ENCODE peak calls at places on chromosome 1, in four cellular contexts. One of them, this sample, is unnamed.

GRCh38 chr1:154326546-154327465 is 1.5 kb downstream of the ATP8B2 start:
- DNase-seq in A549: no peak
- DNase-seq in IMR-90: peak
- DNase-seq in K562: peak
- DNase-seq in this sample: no peak

GRCh38 chr1:24765308-24765988 is 20.2 kb downstream of the CLIC4 start:
- DNase-seq in A549: no peak
- DNase-seq in IMR-90: peak
- DNase-seq in K562: peak
- DNase-seq in this sample: no peak

GRCh38 chr1:67892451-67893125 is 59.3 kb upstream of the GNG12 start:
- DNase-seq in A549: no peak
- DNase-seq in IMR-90: peak
- DNase-seq in K562: no peak
- DNase-seq in this sample: no peak

GRCh38 chr1:29457496-29458368 is 221.4 kb downstream of the PTPRU start:
- DNase-seq in A549: no peak
- DNase-seq in IMR-90: no peak
- DNase-seq in K562: no peak
- DNase-seq in this sample: no peak

GRCh38 chr1:6412896-6413295 is 6.8 kb downstream of the HES2 start:
- DNase-seq in A549: no peak
- DNase-seq in IMR-90: no peak
- DNase-seq in K562: no peak
- DNase-seq in this sample: no peak

GRCh38 chr1:10791117-10791951 is 5.1 kb downstream of the CASZ1 start:
- DNase-seq in A549: no peak
- DNase-seq in IMR-90: no peak
- DNase-seq in K562: no peak
- DNase-seq in this sample: no peak

GRCh38 chr1:245934409-245934808 is 572.7 kb downstream of the SMYD3 start:
- DNase-seq in A549: no peak
- DNase-seq in IMR-90: no peak
- DNase-seq in K562: no peak
- DNase-seq in this sample: no peak

GRCh38 chr1:225909477-225909876 is 14.6 kb downstream of the PYCR2 start:
- DNase-seq in A549: no peak
- DNase-seq in IMR-90: no peak
- DNase-seq in K562: no peak
- DNase-seq in this sample: no peak

GRCh38 chr1:114854693-114855320 is at the start of gene SYCP1:
- DNase-seq in A549: no peak
- DNase-seq in IMR-90: no peak
- DNase-seq in K562: no peak
- DNase-seq in this sample: no peak

GRCh38 chr1:2468540-2468939 is 7.5 kb upstream of the PLCH2 start:
- DNase-seq in A549: no peak
- DNase-seq in IMR-90: no peak
- DNase-seq in K562: no peak
- DNase-seq in this sample: no peak
- TF ChIP-seq CEBPB in A549: no peak
- TF ChIP-seq CEBPB in IMR-90: no peak
- TF ChIP-seq CEBPB in K562: no peak
- TF ChIP-seq CEBPB in this sample: no peak

DNA sequence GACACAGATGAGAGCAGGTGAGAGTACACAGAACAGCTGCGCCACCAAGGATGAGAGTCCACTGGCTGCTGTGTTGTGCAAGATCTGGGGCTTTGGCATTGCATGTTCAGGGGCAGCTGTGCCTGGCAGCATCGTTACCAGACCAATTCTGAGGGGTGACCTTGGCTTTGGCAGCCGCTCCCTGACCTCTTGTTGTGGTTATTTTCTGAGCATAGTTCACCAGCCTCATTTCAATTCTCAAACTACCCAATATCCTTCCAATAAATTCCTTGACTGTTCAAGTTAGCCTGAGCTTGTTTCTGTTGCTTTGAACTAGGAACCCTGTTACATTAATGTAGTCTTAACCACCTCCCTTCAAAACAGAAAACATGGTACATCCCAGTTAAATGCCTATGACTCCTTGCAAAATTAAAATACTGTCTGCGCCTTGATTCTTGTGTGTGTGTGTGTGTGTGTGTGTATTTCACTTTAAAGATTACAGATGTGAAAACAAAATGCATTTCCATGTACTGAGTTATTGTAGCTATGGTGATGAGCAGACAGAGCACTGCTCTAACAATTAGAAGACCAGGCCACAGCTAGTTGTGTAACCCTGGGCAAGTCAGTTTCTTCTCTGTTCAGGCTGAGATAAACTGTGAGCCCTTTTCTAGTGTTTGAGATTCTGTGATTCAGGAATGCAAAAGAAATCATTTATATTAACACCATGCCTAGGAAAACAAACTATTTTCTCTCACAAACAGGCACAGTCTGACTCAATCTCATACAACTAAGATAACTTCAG is 106.2 kb upstream of the GUCA2B start:
- DNase-seq in A549: no peak
- DNase-seq in IMR-90: no peak
- DNase-seq in K562: no peak
- DNase-seq in this sample: no peak
- TF ChIP-seq ELK1 in A549: no peak
- TF ChIP-seq ELK1 in IMR-90: no peak
- TF ChIP-seq ELK1 in K562: no peak
- TF ChIP-seq ELK1 in this sample: no peak

GRCh38 chr1:204419064-204419403 is 7.4 kb upstream of the PPP1R15B start:
- DNase-seq in A549: no peak
- DNase-seq in IMR-90: peak
- DNase-seq in K562: no peak
- DNase-seq in this sample: no peak

GRCh38 chr1:204416589-204417230 is 5.1 kb upstream of the PPP1R15B start:
- DNase-seq in A549: no peak
- DNase-seq in IMR-90: no peak
- DNase-seq in K562: no peak
- DNase-seq in this sample: no peak

GRCh38 chr1:204420039-204421004 is 8.7 kb upstream of the PPP1R15B start:
- DNase-seq in A549: no peak
- DNase-seq in IMR-90: peak
- DNase-seq in K562: no peak
- DNase-seq in this sample: no peak

GRCh38 chr1:204417231-204417997 is 5.8 kb upstream of the PPP1R15B start:
- DNase-seq in A549: peak
- DNase-seq in IMR-90: peak
- DNase-seq in K562: peak
- DNase-seq in this sample: no peak

GRCh38 chr1:204418174-204419063 is 6.8 kb upstream of the PPP1R15B start:
- DNase-seq in A549: no peak
- DNase-seq in IMR-90: peak
- DNase-seq in K562: no peak
- DNase-seq in this sample: no peak
- TF ChIP-seq CEBPB in A549: no peak
- TF ChIP-seq CEBPB in IMR-90: no peak
- TF ChIP-seq CEBPB in K562: no peak
- TF ChIP-seq CEBPB in this sample: no peak

GRCh38 chr1:205091043-205091740 is 6.9 kb upstream of the TMEM81 start:
- DNase-seq in A549: no peak
- DNase-seq in IMR-90: peak
- DNase-seq in K562: no peak
- DNase-seq in this sample: no peak

GRCh38 chr1:205082431-205082830 is 1.8 kb downstream of the TMEM81 start:
- DNase-seq in A549: no peak
- DNase-seq in IMR-90: no peak
- DNase-seq in K562: no peak
- DNase-seq in this sample: no peak

GRCh38 chr1:205084360-205084759 is at the start of gene TMEM81:
- DNase-seq in A549: no peak
- DNase-seq in IMR-90: no peak
- DNase-seq in K562: no peak
- DNase-seq in this sample: no peak

DNA sequence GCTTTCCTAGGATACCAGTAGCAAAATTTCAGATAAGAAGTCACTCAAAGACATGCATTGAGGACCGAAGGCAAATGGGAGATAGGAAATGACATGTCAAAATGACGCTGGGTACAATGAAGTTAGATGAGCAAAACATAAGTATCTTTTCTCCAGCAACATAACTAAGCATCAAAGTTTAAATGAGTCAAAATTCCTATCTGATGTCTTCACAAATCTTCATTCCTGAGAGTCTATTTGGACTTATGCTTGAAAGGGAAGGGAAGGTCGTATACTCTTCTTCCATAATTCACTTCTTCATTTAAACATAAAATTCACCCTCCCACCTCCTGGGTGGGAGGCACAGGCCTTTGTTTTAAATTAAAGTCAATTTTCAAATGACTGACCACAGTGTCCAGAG is 4.1 kb upstream of the TMEM81 start:
- DNase-seq in A549: no peak
- DNase-seq in IMR-90: peak
- DNase-seq in K562: no peak
- DNase-seq in this sample: no peak
- TF ChIP-seq ELK1 in A549: no peak
- TF ChIP-seq ELK1 in IMR-90: no peak
- TF ChIP-seq ELK1 in K562: no peak
- TF ChIP-seq ELK1 in this sample: no peak